ENCODE peak calls at places on chromosomes 7 and 10, in seven cellular contexts. A, X, L, B, G, Z and D are unnamed samples.

GRCh38 chr7:101636822-101637623 is 7.9 kb upstream of the MYL10 start:
- DNase-seq in A (no peak), X (no peak), L (no peak), Z (no peak), B (no peak), G (no peak), D (no peak)

GRCh38 chr10:118958984-118959916 is 70.3 kb upstream of the NANOS1 start:
- DNase-seq in L (peak; percentile 66), Z (no peak), X (peak; percentile 61), A (peak; percentile 72), B (peak; percentile 37), G (peak; percentile 86), D (peak; percentile 62)

GRCh38 chr10:129761573-129761972 is 202.5 kb downstream of the EBF3 start:
- DNase-seq in L (peak; percentile 9), G (no peak), B (no peak), X (no peak), Z (no peak), A (no peak), D (no peak)

GRCh38 chr10:3848768-3849643 is 64.0 kb upstream of the KLF6 start:
- DNase-seq in B (no peak), A (peak; percentile 67), G (peak; percentile 30), Z (no peak), X (no peak), L (no peak), D (peak; percentile 58)

GRCh38 chr10:96271017-96271815 is at the start of gene BLNK:
- DNase-seq in A (peak; percentile 4), Z (peak; percentile 28), G (peak; percentile 15), B (peak; percentile 16), L (peak; percentile 87), X (no peak), D (peak; percentile 2)

GRCh38 chr7:98399903-98400537 is 870 bp downstream of the BAIAP2L1 start:
- DNase-seq in Z (no peak), G (peak; percentile 5), A (no peak), X (no peak), B (no peak), L (no peak), D (peak; percentile 24)

GRCh38 chr7:76086070-76086469 is 38.2 kb downstream of the MDH2 start:
- DNase-seq in X (no peak), L (no peak), B (no peak), Z (no peak), G (no peak), A (peak; percentile 71), D (peak; percentile 44)

GRCh38 chr10:132748545-132749427 is 37.2 kb downstream of the NKX6-2 start:
- DNase-seq in L (no peak), B (no peak), A (no peak), G (no peak), X (no peak), Z (no peak), D (no peak)

GRCh38 chr7:157590526-157590925 is 253.7 kb downstream of the DNAJB6 start:
- DNase-seq in L (no peak), B (no peak), X (no peak), Z (no peak), A (no peak), G (no peak), D (no peak)

GRCh38 chr7:134175724-134176350 is 48.7 kb downstream of the LRGUK start:
- DNase-seq in B (no peak), L (no peak), X (no peak), G (no peak), A (peak; percentile 46), Z (no peak), D (no peak)

GRCh38 chr7:151990567-151990966 is 34.3 kb downstream of the GALNTL5 start:
- DNase-seq in B (no peak), A (no peak), G (peak; percentile 15), X (no peak), Z (no peak), L (no peak), D (peak; percentile 6)

GRCh38 chr7:3438352-3438751 is 137.3 kb downstream of the SDK1 start:
- DNase-seq in L (no peak), X (no peak), G (no peak), B (no peak), A (no peak), Z (no peak), D (no peak)

GRCh38 chr7:8365499-8366110 is 67.8 kb upstream of the NXPH1 start:
- DNase-seq in X (no peak), A (no peak), Z (no peak), G (no peak), L (no peak), B (no peak), D (no peak)
- TF ChIP-seq CTCF in X (peak; percentile 45), A (no peak), Z (peak; percentile 44), G (no peak), L (no peak), B (no peak), D (no peak)

GRCh38 chr10:110437351-110437605 is 60.4 kb upstream of the DUSP5 start:
- DNase-seq in Z (no peak), B (no peak), A (no peak), G (no peak), X (no peak), L (no peak), D (no peak)

GRCh38 chr10:110433740-110434139 is 64.0 kb upstream of the DUSP5 start:
- DNase-seq in G (no peak), Z (no peak), X (no peak), L (no peak), B (no peak), A (no peak), D (no peak)

GRCh38 chr10:110437761-110438341 is 59.9 kb upstream of the DUSP5 start:
- DNase-seq in X (no peak), Z (no peak), L (no peak), G (no peak), A (no peak), B (no peak), D (no peak)

GRCh38 chr10:110434477-110435096 is 63.1 kb upstream of the DUSP5 start:
- DNase-seq in X (no peak), B (no peak), G (no peak), Z (no peak), L (no peak), A (no peak), D (no peak)

DNA sequence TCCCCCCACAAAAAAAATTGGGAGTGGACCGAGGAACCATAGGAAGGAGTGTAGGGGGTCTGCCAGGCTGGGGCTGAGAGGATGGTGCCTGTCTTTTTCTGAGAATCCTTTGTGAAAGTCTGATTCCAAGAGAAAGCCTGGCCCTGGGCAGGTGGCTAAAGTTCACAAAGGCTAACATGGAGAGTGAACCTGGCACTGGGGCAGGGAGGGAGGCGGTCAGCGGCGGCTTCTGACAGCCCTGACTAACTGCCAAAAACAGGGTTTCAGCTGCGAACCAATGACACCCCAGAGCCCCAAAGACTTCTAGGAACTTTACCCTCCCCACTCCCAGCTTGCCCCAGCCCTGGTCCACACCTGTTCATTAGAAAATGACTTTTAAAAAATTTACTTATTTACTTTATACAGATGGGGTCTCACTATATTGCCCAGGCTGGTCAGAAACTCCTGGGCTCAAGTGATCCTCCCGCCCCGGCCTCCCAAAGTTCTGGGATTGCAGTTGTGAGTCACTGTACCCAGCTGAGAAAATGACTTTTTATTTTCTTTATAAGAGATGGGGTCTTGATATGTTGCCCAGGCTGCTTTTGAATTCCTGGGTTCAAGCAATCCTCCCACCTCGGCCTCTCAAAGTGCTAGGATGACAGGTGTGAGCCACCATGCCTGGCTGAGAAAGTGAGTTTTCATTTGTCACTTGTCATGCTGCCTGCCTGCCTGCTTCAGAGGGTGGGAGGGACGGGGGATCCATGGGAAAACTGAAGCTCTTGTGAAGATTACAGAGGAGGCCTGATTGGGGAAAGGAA is 61.0 kb upstream of the DUSP5 start:
- DNase-seq in G (no peak), L (no peak), X (no peak), Z (no peak), A (no peak), B (no peak), D (no peak)
- H3K4me3 ChIP-seq in G (no peak overlapping the region), L (no peak overlapping the region), X (no peak overlapping the region), Z (no peak overlapping the region), A (no peak overlapping the region), B (no peak overlapping the region), D (no peak overlapping the region)

GRCh38 chr10:17249820-17250219 is 21.8 kb downstream of the VIM start:
- DNase-seq in L (no peak), B (no peak), A (no peak), X (no peak), G (peak; percentile 51), Z (no peak), D (peak; percentile 60)

GRCh38 chr10:17255512-17255911 is 27.5 kb downstream of the VIM start:
- DNase-seq in L (no peak), A (no peak), Z (no peak), X (no peak), B (no peak), G (no peak), D (no peak)

GRCh38 chr10:17248964-17249363 is 20.9 kb downstream of the VIM start:
- DNase-seq in L (no peak), X (no peak), A (no peak), B (no peak), G (no peak), Z (no peak), D (no peak)

GRCh38 chr10:17247210-17247609 is 19.2 kb downstream of the VIM start:
- DNase-seq in Z (no peak), G (no peak), B (no peak), A (no peak), X (no peak), L (no peak), D (no peak)

GRCh38 chr10:17250736-17251135 is 22.7 kb downstream of the VIM start:
- DNase-seq in B (no peak), Z (no peak), X (no peak), A (no peak), L (no peak), G (peak; percentile 12), D (peak; percentile 19)
- TF ChIP-seq CTCF in B (peak; percentile 8), Z (no peak), X (peak; percentile 13), A (no peak), L (no peak), G (no peak), D (no peak)

GRCh38 chr7:50867048-50867383 is 84.3 kb upstream of the GRB10 start:
- DNase-seq in B (no peak), Z (no peak), A (no peak), L (no peak), G (no peak), X (no peak), D (no peak)
- H3K4me3 ChIP-seq in B (no peak overlapping the region), Z (no peak overlapping the region), A (no peak overlapping the region), L (no peak overlapping the region), G (no peak overlapping the region), X (no peak overlapping the region), D (no peak overlapping the region)

GRCh38 chr10:64699244-64699643 is 1178.0 kb downstream of the REEP3 start:
- DNase-seq in A (no peak), B (no peak), Z (no peak), X (no peak), L (no peak), G (no peak), D (no peak)
- TF ChIP-seq CTCF in A (no peak), B (no peak), Z (no peak), X (no peak), L (no peak), G (no peak), D (no peak)